ENCODE peak calls at places on chromosomes 1 and 21, in five cellular contexts. P is sigmoid colon, S is HCT116, X is endothelial cell of umbilical vein, Z is stomach. N is an unnamed sample.
A peak's percentile ranks its signal among the peaks of the same experiment; 100 is the strongest.

GRCh38 chr1:23426828-23427227 is 2.3 kb upstream of the TCEA3 start:
- DNase-seq in P (no peak), S (no peak), X (no peak), Z (no peak), N (no peak)

GRCh38 chr1:92504751-92505692 is 18.3 kb upstream of the GFI1 start:
- DNase-seq in P (no peak), S (no peak), X (no peak), Z (no peak), N (no peak)

GRCh38 chr1:119659628-119660027 is 11.6 kb upstream of the ZNF697 start:
- DNase-seq in P (peak; percentile 83), S (no peak), X (no peak), Z (no peak), N (no peak)

GRCh38 chr1:206890125-206890637 is 7.1 kb upstream of the IL24 start:
- DNase-seq in P (no peak), S (no peak), X (no peak), Z (no peak), N (no peak)

GRCh38 chr21:43370888-43371570 is 55.9 kb downstream of the SIK1 start:
- DNase-seq in P (no peak), S (no peak), X (no peak), Z (no peak), N (no peak)

GRCh38 chr1:177568702-177569101 is 397.9 kb downstream of the BRINP2 start:
- DNase-seq in P (no peak), S (no peak), X (no peak), Z (no peak), N (no peak)

GRCh38 chr1:112133487-112133886 is 144.0 kb upstream of the KCND3 start:
- DNase-seq in P (no peak), S (no peak), X (no peak), Z (no peak), N (no peak)

GRCh38 chr1:147252540-147252939 is 10.1 kb downstream of the CHD1L start:
- DNase-seq in P (no peak), S (no peak), X (no peak), Z (no peak), N (no peak)

GRCh38 chr1:1305300-1306069 is 2.2 kb downstream of the ACAP3 start:
- DNase-seq in P (peak; percentile 92), S (no peak), X (peak; percentile 21), Z (peak; percentile 79), N (peak; percentile 90)

GRCh38 chr21:24428539-24429186 is 1178.6 kb downstream of the MRPL39 start:
- DNase-seq in P (no peak), S (no peak), X (no peak), Z (no peak), N (no peak)

GRCh38 chr1:217029311-217030157 is 306.3 kb upstream of the ESRRG start:
- DNase-seq in P (no peak), S (no peak), X (no peak), Z (peak; percentile 36), N (no peak)

GRCh38 chr1:12616709-12617373 is 1.2 kb downstream of the DHRS3 start:
- DNase-seq in P (peak; percentile 81), S (no peak), X (no peak), Z (no peak), N (peak; percentile 85)

GRCh38 chr21:41367598-41368360 is 6.0 kb downstream of the MX2 start:
- DNase-seq in P (peak; percentile 62), S (no peak), X (no peak), Z (no peak), N (peak; percentile 86)

GRCh38 chr1:187454010-187454409 is 625.3 kb downstream of the PLA2G4A start:
- DNase-seq in P (no peak), S (no peak), X (no peak), Z (no peak), N (no peak)

DNA sequence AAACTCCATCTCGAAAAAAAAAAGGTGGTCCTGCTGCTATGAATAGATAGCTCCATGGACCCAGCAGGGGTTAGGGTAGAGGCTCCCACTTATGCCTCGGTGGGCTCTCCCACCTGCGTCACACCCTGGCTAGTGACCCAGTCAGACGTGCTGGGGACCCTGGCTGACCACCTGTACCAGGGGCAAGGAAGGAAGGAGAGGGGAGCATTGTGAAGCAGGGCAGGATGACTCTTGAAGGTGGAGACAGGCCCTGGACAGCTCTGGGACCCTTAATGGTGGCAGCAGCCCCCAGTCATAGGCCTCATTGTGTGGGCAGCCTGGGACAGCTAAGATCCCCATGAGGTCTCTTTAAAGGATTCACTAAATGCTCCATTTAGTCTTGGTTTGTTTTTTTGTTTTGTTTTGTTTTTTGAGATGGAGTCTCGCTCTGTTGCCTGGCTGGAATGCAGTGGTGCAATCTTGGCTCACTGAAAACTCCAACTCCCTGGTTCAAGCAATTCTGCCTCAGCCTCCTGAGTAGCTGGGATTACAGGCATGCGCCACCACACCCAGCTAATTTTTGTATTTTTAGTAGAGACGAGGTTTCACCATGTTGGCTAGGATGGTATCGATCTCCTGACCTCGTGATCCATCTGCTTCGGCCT is 10.4 kb upstream of the SNAPIN start:
- DNase-seq in P (no peak), S (no peak), X (no peak), Z (no peak), N (no peak)
- TF ChIP-seq POLR2AphosphoS5 in P (peak; percentile 38), S (peak; percentile 49), X (peak; percentile 12), Z (no peak), N (peak; percentile 50)

DNA sequence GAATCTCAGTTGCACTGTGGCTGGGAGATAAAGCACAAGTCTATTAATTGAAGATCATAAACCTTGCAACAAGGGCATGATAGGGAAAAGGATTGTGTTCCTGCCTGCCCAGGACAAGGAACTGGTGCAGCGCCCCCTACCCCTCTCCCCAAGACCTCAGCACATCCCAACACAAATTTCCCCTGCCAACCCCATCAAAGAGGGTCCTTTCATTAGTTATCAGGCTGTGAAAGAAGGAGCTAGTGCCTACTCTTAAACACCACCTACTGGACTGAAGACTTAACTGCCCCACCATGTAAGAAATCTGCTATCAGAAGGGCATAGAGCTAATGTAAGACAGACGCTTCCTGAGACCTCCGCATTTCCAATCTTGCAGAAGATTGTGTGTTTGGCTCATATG is 372.6 kb downstream of the AGBL4 start:
- DNase-seq in P (no peak), S (no peak), X (no peak), Z (no peak), N (no peak)
- H3K9me3 ChIP-seq in P (no peaks in the 10 kb centered on the region), S (peaks cover 8% of the 10 kb centered on the region), X (peaks cover 2% of the 10 kb centered on the region), Z (peaks cover 26% of the 10 kb centered on the region), N (no peaks in the 10 kb centered on the region)

DNA sequence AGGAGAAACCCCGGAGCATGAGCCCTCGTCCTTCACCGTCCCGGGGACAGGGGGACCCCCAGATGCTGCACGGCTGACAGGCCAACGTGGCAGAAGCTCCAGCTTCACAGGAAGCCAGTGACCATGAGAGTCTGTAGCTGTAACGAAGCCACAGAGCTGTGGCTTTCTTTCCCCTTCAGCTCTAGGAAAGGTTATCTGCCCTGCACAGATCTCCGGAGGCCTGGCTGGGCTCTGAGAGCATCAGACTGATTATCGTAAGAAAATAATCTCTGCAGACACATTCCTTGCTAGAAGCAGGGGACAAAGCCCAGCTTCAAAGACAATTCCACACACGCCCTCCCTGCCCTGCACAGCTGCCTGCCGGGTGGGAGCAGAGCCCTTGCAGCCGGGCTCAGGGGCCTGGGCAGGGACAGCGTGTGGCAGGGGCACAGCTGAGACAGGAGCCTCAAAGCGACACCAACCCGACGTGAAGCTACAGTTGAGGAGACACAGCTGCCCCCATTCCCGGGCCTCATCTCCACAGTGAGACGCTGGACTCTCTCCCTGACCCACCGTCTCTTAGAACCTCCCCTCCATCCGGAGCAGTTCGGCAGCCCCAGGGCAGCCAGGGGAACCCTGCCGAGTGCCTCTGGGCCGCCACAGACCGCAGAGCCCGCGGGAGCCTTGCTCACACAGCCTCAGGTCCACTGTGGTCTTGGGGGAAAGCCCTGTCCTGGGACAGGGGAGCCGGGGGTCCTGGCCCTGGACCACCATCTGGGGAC is 30.6 kb downstream of the POFUT2 start:
- DNase-seq in P (no peak), S (no peak), X (peak; percentile 61), Z (no peak), N (peak; percentile 67)
- H3K4me3 ChIP-seq in P (no peak overlapping the region), S (no peak overlapping the region), X (no peak overlapping the region), Z (no peak overlapping the region), N (no peak overlapping the region)

GRCh38 chr1:246063013-246063616 is 444.0 kb downstream of the SMYD3 start:
- DNase-seq in P (no peak), S (no peak), X (no peak), Z (no peak), N (no peak)

GRCh38 chr1:246052603-246053002 is 454.5 kb downstream of the SMYD3 start:
- DNase-seq in P (no peak), S (no peak), X (no peak), Z (no peak), N (no peak)

DNA sequence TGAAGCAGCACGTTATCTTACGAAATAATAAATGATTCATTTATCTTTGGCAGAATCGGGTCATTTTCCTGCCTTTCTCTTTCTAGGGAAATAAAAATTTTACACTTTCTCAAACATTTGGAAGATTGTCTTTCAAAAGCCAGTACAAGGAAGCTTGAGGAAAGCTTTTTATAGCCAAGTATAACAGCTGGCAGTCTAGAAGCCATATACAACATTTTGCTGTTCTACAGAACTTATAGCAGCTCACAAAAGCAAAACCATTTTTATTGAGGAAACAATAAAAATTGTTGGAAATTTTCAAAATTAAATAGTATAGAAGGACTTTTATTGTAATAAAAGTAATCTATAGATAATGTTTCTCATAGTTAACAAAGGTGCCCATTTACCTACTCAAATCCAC is 448.6 kb downstream of the SMYD3 start:
- DNase-seq in P (no peak), S (no peak), X (no peak), Z (no peak), N (no peak)
- TF ChIP-seq POLR2AphosphoS5 in P (no peak), S (no peak), X (no peak), Z (no peak), N (no peak)

GRCh38 chr1:246959944-246960693 is 28.4 kb upstream of the AHCTF1 start:
- DNase-seq in P (no peak), S (no peak), X (peak; percentile 75), Z (no peak), N (no peak)

GRCh38 chr1:246966502-246966901 is 34.8 kb upstream of the AHCTF1 start:
- DNase-seq in P (no peak), S (no peak), X (no peak), Z (no peak), N (no peak)

GRCh38 chr1:246961939-246962373 is 30.2 kb upstream of the AHCTF1 start:
- DNase-seq in P (peak; percentile 69), S (no peak), X (peak; percentile 12), Z (peak; percentile 31), N (peak; percentile 84)
- H3K9me3 ChIP-seq in P (no peaks in the 10 kb centered on the region), S (no peaks in the 10 kb centered on the region), X (no peaks in the 10 kb centered on the region), Z (no peaks in the 10 kb centered on the region), N (peaks cover 6% of the 10 kb centered on the region)

DNA sequence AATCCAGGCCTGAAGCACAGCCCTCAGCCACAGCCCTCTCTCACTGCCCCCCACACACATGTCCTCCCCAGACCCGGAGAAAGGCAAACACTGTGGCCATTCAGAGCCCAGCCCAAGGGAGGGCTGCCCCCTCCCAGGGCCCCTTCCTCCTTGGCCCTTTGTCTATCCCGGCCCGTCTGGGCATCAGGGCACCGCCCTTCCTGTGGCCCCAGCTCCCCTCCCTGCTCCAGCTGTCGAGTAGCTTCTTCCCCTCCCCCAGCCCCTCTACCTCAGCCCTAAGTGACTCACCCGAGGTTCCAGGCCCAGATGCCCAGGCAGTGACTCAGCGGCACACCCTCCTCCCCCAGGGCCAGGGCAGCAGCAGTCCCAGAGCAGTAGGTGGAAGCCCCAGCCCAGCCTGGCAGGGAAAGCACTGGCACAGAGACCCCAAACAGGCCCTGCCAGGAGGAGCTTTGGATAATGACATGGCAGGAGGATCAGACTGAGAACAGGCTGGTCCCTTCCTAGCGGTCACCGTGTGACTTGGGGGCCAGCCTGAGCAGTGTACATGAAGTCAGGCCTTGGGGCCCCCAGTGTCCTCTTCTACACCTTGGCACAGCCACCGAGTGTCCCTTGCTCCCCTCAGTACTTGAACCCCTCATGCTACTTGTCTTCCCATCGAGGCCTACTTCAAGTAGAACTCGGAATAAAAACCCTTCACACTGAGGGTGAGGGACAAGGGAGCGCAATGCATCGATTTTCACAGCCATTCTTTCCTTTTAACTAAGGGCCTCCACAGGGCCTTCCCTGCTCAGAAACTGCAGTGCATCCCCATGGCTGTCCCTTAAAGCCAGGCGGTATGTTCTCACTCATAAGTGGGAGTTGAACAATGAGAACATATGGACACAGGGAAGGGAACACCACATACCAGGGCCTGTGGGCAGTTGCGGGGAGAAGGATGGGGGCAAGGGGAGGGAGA is 1.0 kb upstream of the S100A2 start:
- DNase-seq in P (peak; percentile 99), S (peak; percentile 96), X (peak; percentile 96), Z (peak; percentile 93), N (peak; percentile 93)
- H3K4me3 ChIP-seq in P (no peak overlapping the region), S (peak overlapping the region; percentile 23), X (no peak overlapping the region), Z (no peak overlapping the region), N (no peak overlapping the region)

N was measured in spleen.